ENCODE peak calls at places on chromosomes 3 and 15, in six cellular contexts. W, O, N, F, L and Y are unnamed samples.

GRCh38 chr3:71753716-71754609 is at the start of gene GPR27:
- DNase-seq in W (peak), F (peak), N (no peak), O (peak), L (no peak), Y (peak)

GRCh38 chr3:187735383-187735782 is 9.9 kb downstream of the BCL6 start:
- DNase-seq in L (no peak), O (no peak), W (no peak), N (no peak), F (peak), Y (no peak)

GRCh38 chr15:98769867-98770266 is 121.5 kb downstream of the IGF1R start:
- DNase-seq in N (no peak), F (no peak), W (no peak), L (no peak), O (no peak), Y (no peak)

GRCh38 chr3:101567528-101568317 is 6.1 kb downstream of the TRMT10C start:
- DNase-seq in F (peak), N (no peak), O (peak), L (no peak), W (no peak), Y (no peak)

GRCh38 chr3:120646771-120647449 is 35.1 kb downstream of the HGD start:
- DNase-seq in F (no peak), N (no peak), W (no peak), L (no peak), O (no peak), Y (no peak)

GRCh38 chr15:82647835-82648256 is 683 bp upstream of the CPEB1 start:
- DNase-seq in F (no peak), W (peak), N (no peak), O (no peak), L (no peak), Y (peak)

GRCh38 chr3:11542551-11542950 is 101.2 kb downstream of the VGLL4 start:
- DNase-seq in O (no peak), L (no peak), F (no peak), N (no peak), W (no peak), Y (no peak)

GRCh38 chr15:36863551-36863950 is 236.8 kb downstream of the MEIS2 start:
- DNase-seq in O (peak), W (no peak), N (no peak), L (no peak), F (no peak), Y (no peak)

GRCh38 chr3:87209115-87209514 is 18.0 kb upstream of the CHMP2B start:
- DNase-seq in W (no peak), L (no peak), O (no peak), N (no peak), F (no peak), Y (no peak)

GRCh38 chr15:81279621-81280051 is 44.3 kb downstream of the STARD5 start:
- DNase-seq in N (no peak), O (no peak), F (peak), L (no peak), W (peak), Y (no peak)

GRCh38 chr3:124772081-124772831 is 42.0 kb downstream of the UMPS start:
- DNase-seq in N (no peak), L (no peak), O (peak), W (no peak), F (peak), Y (no peak)

GRCh38 chr3:150699068-150699635 is 4.6 kb downstream of the ERICH6 start:
- DNase-seq in W (no peak), L (no peak), N (no peak), F (peak), O (peak), Y (no peak)

GRCh38 chr3:57199895-57200297 is at the start of gene HESX1:
- DNase-seq in N (peak), W (peak), F (no peak), L (peak), O (no peak), Y (peak)

GRCh38 chr3:156987946-156988345 is 161.8 kb downstream of the LEKR1 start:
- DNase-seq in F (no peak), W (no peak), L (no peak), O (no peak), N (no peak), Y (no peak)

GRCh38 chr3:59043391-59043790 is 6.4 kb downstream of the CFAP20DC start:
- DNase-seq in L (no peak), N (no peak), W (no peak), F (no peak), O (no peak), Y (peak)

GRCh38 chr3:112687214-112687613 is 46.3 kb upstream of the CCDC80 start:
- DNase-seq in W (no peak), L (no peak), F (no peak), N (no peak), O (no peak), Y (no peak)

GRCh38 chr15:96053039-96054021 is 277.2 kb upstream of the NR2F2 start:
- DNase-seq in F (peak), W (peak), L (peak), N (no peak), O (no peak), Y (peak)

GRCh38 chr3:139308156-139309017 is 35.4 kb upstream of the MRPS22 start:
- DNase-seq in N (no peak), O (no peak), F (no peak), L (no peak), W (no peak), Y (no peak)

GRCh38 chr3:57530071-57530608 is 14.0 kb downstream of the DNAH12 start:
- DNase-seq in N (no peak), L (no peak), O (no peak), F (no peak), W (no peak), Y (no peak)

GRCh38 chr15:92648190-92648875 is 7.2 kb downstream of the FAM174B start:
- DNase-seq in L (no peak), N (no peak), W (no peak), F (no peak), O (no peak), Y (no peak)

GRCh38 chr3:38141952-38142273 is 3.5 kb downstream of the MYD88 start:
- DNase-seq in W (no peak), L (no peak), F (no peak), O (no peak), N (no peak), Y (no peak)

GRCh38 chr3:123262226-123262625 is 60.5 kb downstream of the SEC22A start:
- DNase-seq in O (no peak), L (no peak), F (no peak), N (no peak), W (no peak), Y (no peak)
- H3K27ac ChIP-seq in O (no peak), L (no peak), F (no peak), N (no peak), W (no peak), Y (no peak)

DNA sequence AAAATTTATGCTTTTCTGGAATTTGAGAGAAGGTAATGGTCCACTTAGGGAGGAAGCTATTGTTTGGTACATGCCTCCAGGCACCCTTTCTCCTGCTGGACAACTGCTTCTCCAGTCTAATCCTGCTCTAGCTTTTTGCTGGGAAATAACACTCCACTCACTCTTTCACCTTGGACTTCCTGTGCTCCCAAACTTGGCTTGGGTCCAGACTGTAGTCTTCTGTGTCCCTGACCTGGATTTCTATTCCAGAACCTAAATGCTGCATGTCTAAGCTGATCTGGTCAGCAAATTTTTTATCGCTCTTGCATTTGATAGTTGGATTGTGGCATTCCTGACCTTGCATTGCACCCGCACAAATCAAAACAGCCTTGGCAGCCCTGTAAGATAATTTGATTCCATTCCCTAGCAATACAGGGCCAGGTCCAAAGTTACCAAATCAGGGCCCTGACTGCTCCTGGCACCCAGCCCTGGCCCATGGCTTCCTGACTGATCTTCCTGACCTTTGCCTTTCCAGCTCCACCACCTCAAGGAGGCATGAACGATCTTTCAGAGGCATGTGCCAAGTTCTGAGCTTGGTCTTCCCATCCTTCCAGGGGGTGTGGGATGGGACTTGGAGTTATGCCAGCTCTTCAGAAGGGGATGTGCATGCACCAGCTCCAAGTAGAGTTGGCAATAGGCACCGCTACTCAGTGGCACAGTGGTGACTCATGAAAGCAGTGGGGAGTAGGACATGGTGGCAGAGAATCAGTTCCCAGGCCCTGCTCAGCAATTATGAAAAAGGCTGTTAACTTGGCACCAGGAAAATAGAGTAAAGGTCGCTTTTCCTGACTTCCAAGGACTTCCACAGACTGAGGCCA is 43.9 kb upstream of the GOLGA8J start:
- DNase-seq in L (no peak), F (no peak), O (no peak), N (no peak), W (no peak), Y (no peak)
- H2BK15ac ChIP-seq in L (no peak), F (no peak), O (no peak), N (no peak), W (no peak), Y (no peak)

DNA sequence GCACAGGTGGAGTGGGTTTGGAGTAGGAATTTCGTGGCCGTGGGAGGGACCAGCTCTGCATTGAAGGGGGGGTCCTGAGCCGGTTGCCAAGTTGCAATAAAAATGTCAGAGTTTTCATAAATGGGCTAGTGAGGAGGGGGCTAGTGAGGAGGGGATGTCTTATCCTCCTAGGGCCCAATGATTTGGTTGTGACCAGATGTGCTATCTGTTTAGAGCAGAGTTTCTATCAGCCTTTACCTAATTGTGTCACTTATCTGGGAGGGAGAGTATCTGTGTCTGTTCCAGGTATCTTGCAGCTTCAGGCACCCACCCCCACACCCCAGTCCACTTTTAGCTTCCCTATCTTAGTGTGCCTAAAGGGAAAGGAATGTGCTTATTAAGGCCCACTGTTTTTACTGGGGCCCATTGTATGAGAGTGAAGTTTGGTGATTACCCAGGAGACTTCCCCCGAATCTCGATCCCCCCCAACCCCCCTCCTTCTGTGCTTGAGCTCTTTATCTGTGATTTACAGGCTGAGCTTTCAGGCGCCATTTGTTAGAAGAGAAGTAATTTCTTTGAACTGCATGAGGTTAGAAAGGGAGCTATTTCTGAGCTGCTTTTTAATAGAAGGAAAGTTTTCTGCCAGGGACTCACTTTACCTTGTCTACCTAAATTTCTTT is 42.6 kb downstream of the PPCDC start:
- DNase-seq in F (no peak), N (no peak), O (no peak), L (no peak), W (no peak), Y (peak)
- H3K27ac ChIP-seq in F (no peak), N (no peak), O (no peak), L (no peak), W (no peak), Y (peak)

GRCh38 chr3:140777631-140778030 is 99.8 kb downstream of the TRIM42 start:
- DNase-seq in W (no peak), F (no peak), O (no peak), N (no peak), L (no peak), Y (peak)
- H2BK15ac ChIP-seq in W (no peak), F (no peak), O (no peak), N (no peak), L (no peak), Y (no peak)